ENCODE peak calls at places on chromosomes 3 and 15, in four cellular contexts. N is NCI-H748 treated with DMSO at 0.1 percent for 48 hours, E is retinal pigment epithelial cell, G is HEK293T. T is an unnamed sample.

GRCh38 chr3:160185711-160186110 is 39.5 kb upstream of the C3orf80 start:
- DNase-seq in G (no peak), N (no peak), E (no peak), T (no peak)

GRCh38 chr3:47613723-47614122 is 35.1 kb upstream of the CSPG5 start:
- DNase-seq in E (no peak), G (no peak), N (no peak), T (no peak)

GRCh38 chr3:42515391-42515916 is 13.0 kb downstream of the VIPR1 start:
- DNase-seq in G (no peak), N (no peak), E (no peak), T (no peak)

GRCh38 chr3:6326760-6327159 is 534.2 kb upstream of the GRM7 start:
- DNase-seq in E (no peak), G (no peak), N (no peak), T (no peak)

GRCh38 chr3:63724987-63725386 is 72.5 kb downstream of the SNTN start:
- DNase-seq in G (no peak), N (no peak), E (peak; percentile 88), T (no peak)

GRCh38 chr3:45475145-45475544 is 86.8 kb downstream of the LARS2 start:
- DNase-seq in G (no peak), N (no peak), E (no peak), T (no peak)

GRCh38 chr3:11566916-11567315 is 76.8 kb downstream of the VGLL4 start:
- DNase-seq in G (no peak), N (no peak), E (no peak), T (no peak)

GRCh38 chr3:183809209-183809608 is 16.2 kb downstream of the MAP6D1 start:
- DNase-seq in E (no peak), G (no peak), N (peak; percentile 92), T (no peak)

GRCh38 chr3:27666708-27667107 is 55.4 kb downstream of the EOMES start:
- DNase-seq in E (no peak), G (no peak), N (no peak), T (peak; percentile 61)

GRCh38 chr15:83210619-83211018 is 3.0 kb upstream of the HDGFL3 start:
- DNase-seq in G (no peak), N (no peak), E (no peak), T (no peak)

GRCh38 chr3:123272547-123272946 is 70.8 kb downstream of the SEC22A start:
- DNase-seq in E (no peak), N (no peak), G (no peak), T (no peak)